ENCODE peak calls at places on chromosomes 2 and 18, in five cellular contexts. U is SJSA1; V is spleen; K is ovary; S is naive thymus-derived CD4-positive, alpha-beta T cell. F is an unnamed sample. For H3K4me1, the result is how much of the 10 kb centered on the place peaks cover.

GRCh38 chr18:48845174-48845573 is 105.6 kb downstream of the SMAD7 start:
- DNase-seq in U (no peak), V (peak), K (no peak), S (no peak), F (peak)

GRCh38 chr2:167264380-167264779 is 376.1 kb downstream of the XIRP2 start:
- DNase-seq in U (no peak), V (no peak), K (no peak), S (no peak), F (no peak)

GRCh38 chr2:239886781-239887180 is 138.4 kb downstream of the NDUFA10 start:
- DNase-seq in U (no peak), V (no peak), K (no peak), S (no peak), F (no peak)

GRCh38 chr2:3495956-3496355 is 23.4 kb downstream of the ADI1 start:
- DNase-seq in U (no peak), V (no peak), K (no peak), S (no peak), F (no peak)

GRCh38 chr2:147182260-147182659 is 662.6 kb upstream of the ACVR2A start:
- DNase-seq in U (no peak), V (no peak), K (no peak), S (peak), F (no peak)

GRCh38 chr2:201984333-201984732 is 49.3 kb upstream of the FZD7 start:
- DNase-seq in U (no peak), V (no peak), K (no peak), S (no peak), F (no peak)

GRCh38 chr18:59620381-59620780 is 76.8 kb downstream of the CCBE1 start:
- DNase-seq in U (no peak), V (no peak), K (no peak), S (no peak), F (no peak)

GRCh38 chr18:44229693-44230108 is 451.0 kb upstream of the SETBP1 start:
- DNase-seq in U (no peak), V (no peak), K (peak), S (no peak), F (peak)

GRCh38 chr2:43139501-43139900 is 86.9 kb downstream of the ZFP36L2 start:
- DNase-seq in U (no peak), V (peak), K (peak), S (no peak), F (peak)

GRCh38 chr2:67259581-67260347 is 137.4 kb upstream of the ETAA1 start:
- DNase-seq in U (peak), V (no peak), K (peak), S (no peak), F (peak)

GRCh38 chr2:97991081-97991856 is 4.5 kb downstream of the TMEM131 start:
- DNase-seq in U (no peak), V (no peak), K (no peak), S (no peak), F (no peak)

GRCh38 chr2:236286866-236287545 is 22.8 kb upstream of the ASB18 start:
- DNase-seq in U (peak), V (no peak), K (no peak), S (no peak), F (no peak)

DNA sequence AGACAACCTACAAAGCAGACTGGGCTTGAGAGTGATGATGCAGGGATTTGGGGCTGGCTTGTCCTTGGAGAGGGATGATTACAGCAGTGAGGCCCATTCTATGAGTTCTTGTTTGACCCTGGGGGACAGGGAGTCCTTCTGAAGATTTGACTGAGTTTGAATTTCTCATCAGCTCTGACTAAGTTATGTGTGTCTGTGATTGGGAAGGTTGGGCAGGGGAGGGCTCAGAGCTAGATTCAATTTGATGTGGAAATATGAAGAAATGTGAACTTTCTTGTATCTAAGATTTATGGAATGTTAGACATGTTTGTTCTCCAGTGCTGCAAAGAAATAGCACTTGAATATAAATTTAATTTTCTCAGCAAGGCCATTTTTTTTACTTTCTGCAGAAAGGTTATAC is 19.9 kb upstream of the IL1R2 start:
- DNase-seq in U (no peak), V (no peak), K (no peak), S (no peak), F (no peak)
- H3K27ac ChIP-seq in U (peak), V (no peak), K (no peak), S (no peak), F (no peak)

GRCh38 chr2:134406716-134407115 is 152.8 kb downstream of the MGAT5 start:
- DNase-seq in U (no peak), V (no peak), K (no peak), S (no peak), F (no peak)
- H3K4me1 ChIP-seq in U (under half), V (under half), K (under half), S (under half), F (under half)

DNA sequence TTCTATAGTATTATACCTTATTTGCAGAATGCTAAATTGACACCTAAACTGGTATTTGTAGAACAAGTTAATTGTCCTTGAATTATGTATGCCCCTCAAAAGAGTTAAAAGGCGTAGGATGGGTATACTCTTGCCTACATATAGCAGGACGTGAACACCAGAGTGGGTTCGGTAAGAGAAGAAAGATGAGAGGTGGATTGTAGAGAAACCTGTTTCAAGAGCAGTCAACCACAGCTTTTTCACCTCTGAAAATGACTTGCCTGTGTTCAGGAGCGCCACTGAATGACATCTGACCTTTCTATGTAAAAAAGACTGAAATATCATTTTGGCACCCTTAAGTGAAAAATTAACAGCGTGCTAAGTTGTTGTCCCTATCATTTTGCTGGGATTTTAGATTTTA is 4.2 kb upstream of the RTN4 start:
- DNase-seq in U (no peak), V (no peak), K (no peak), S (no peak), F (no peak)
- H3K4me3 ChIP-seq in U (no peak), V (no peak), K (no peak), S (peak), F (no peak)

GRCh38 chr2:175010848-175011254 is 5.7 kb upstream of the CHN1 start:
- DNase-seq in U (no peak), V (no peak), K (no peak), S (no peak), F (no peak)
- H3K27ac ChIP-seq in U (no peak), V (no peak), K (no peak), S (no peak), F (no peak)

F was measured in aorta.